ENCODE peak calls at places on chromosomes 16 and 17, in eight cellular contexts. Q is AG04450, X is astrocyte of the spinal cord, L is IMR-90, F is left ventricle myocardium inferior, U is epithelial cell of esophagus, P is PC-9, E is fibroblast of mammary gland. Y is an unnamed sample.

GRCh38 chr17:34269969-34270368 is at the start of gene CCL7:
- DNase-seq in X (no peak), U (peak; percentile 26), E (peak; percentile 72), F (no peak), Q (no peak), L (peak; percentile 36), P (no peak), Y (peak; percentile 50)

GRCh38 chr17:78687125-78687524 is 94.9 kb downstream of the CYTH1 start:
- DNase-seq in U (no peak), F (no peak), X (no peak), Q (no peak), L (no peak), E (no peak), P (no peak), Y (no peak)

GRCh38 chr17:43713494-43714162 is 45.0 kb downstream of the SOST start:
- DNase-seq in L (no peak), P (no peak), X (no peak), U (peak; percentile 45), F (peak; percentile 40), Q (no peak), E (no peak), Y (no peak)

GRCh38 chr17:32482568-32483320 is 4.0 kb upstream of the CDK5R1 start:
- DNase-seq in U (no peak), F (no peak), X (no peak), L (peak; percentile 33), E (no peak), P (no peak), Q (no peak), Y (no peak)

GRCh38 chr17:15441315-15441714 is 26.1 kb downstream of the CDRT4 start:
- DNase-seq in L (peak; percentile 50), X (no peak), Q (no peak), F (no peak), U (no peak), E (no peak), P (no peak), Y (peak; percentile 50)

GRCh38 chr17:50063516-50064252 is 7.8 kb downstream of the ITGA3 start:
- DNase-seq in F (no peak), U (peak; percentile 64), X (no peak), E (peak; percentile 60), P (peak; percentile 81), Q (no peak), L (peak; percentile 52), Y (no peak)

GRCh38 chr16:10033561-10033960 is 148.7 kb downstream of the GRIN2A start:
- DNase-seq in U (no peak), E (no peak), L (no peak), F (no peak), Q (no peak), P (no peak), X (no peak), Y (no peak)

GRCh38 chr17:60077672-60078519 is 825 bp downstream of the HEATR6 start:
- DNase-seq in F (no peak), P (no peak), L (no peak), U (peak; percentile 36), X (peak; percentile 43), E (peak; percentile 72), Q (no peak), Y (peak; percentile 34)

GRCh38 chr17:39736319-39737165 is 1.2 kb upstream of the GRB7 start:
- DNase-seq in U (peak; percentile 67), Q (no peak), X (no peak), L (no peak), F (no peak), P (peak; percentile 70), E (peak; percentile 16), Y (no peak)

GRCh38 chr17:51537996-51538550 is 277.7 kb downstream of the UTP18 start:
- DNase-seq in E (no peak), Q (no peak), P (no peak), L (no peak), X (no peak), F (no peak), U (no peak), Y (no peak)

GRCh38 chr17:7348478-7349242 is 3.3 kb upstream of the KCTD11 start:
- DNase-seq in X (no peak), P (no peak), L (peak; percentile 47), Q (no peak), U (peak; percentile 41), F (no peak), E (peak; percentile 93), Y (peak; percentile 70)

GRCh38 chr17:71578446-71578845 is 542.4 kb upstream of the SOX9 start:
- DNase-seq in U (no peak), Q (no peak), F (no peak), X (no peak), E (no peak), L (no peak), P (no peak), Y (no peak)

GRCh38 chr16:21997693-21998480 is 3.0 kb downstream of the PDZD9 start:
- DNase-seq in E (no peak), L (no peak), Q (no peak), F (no peak), X (no peak), P (no peak), U (no peak), Y (no peak)

GRCh38 chr17:62847426-62847825 is 39.3 kb upstream of the MARCHF10 start:
- DNase-seq in X (no peak), F (no peak), L (no peak), U (no peak), E (no peak), Q (no peak), P (no peak), Y (no peak)

GRCh38 chr17:70563301-70563820 is 394.0 kb downstream of the KCNJ2 start:
- DNase-seq in Q (no peak), U (no peak), P (no peak), F (peak; percentile 19), L (peak; percentile 62), E (peak; percentile 22), X (peak; percentile 34), Y (no peak)

GRCh38 chr17:11880714-11881113 is 116.6 kb downstream of the ZNF18 start:
- DNase-seq in P (no peak), E (peak; percentile 3), U (peak; percentile 20), L (no peak), X (no peak), Q (no peak), F (no peak), Y (no peak)
- TF ChIP-seq CTCF in P (peak; percentile 15), E (no peak), U (no peak), L (no peak), X (no peak), Q (no peak), F (peak; percentile 52), Y (no peak)

GRCh38 chr17:57011482-57012015 is 33.6 kb downstream of the SCPEP1 start:
- DNase-seq in U (no peak), L (no peak), F (no peak), E (no peak), P (no peak), X (no peak), Q (no peak), Y (no peak)

GRCh38 chr17:57016764-57017116 is 38.8 kb downstream of the SCPEP1 start:
- DNase-seq in P (peak; percentile 99), E (peak; percentile 37), Q (no peak), F (no peak), X (peak; percentile 95), U (peak; percentile 71), L (peak; percentile 34), Y (peak; percentile 26)

GRCh38 chr17:57020208-57020607 is 42.3 kb downstream of the SCPEP1 start:
- DNase-seq in X (no peak), L (no peak), Q (no peak), F (no peak), P (no peak), U (no peak), E (no peak), Y (no peak)

GRCh38 chr17:57017625-57018024 is 39.7 kb downstream of the SCPEP1 start:
- DNase-seq in Q (no peak), X (no peak), F (no peak), P (no peak), U (no peak), L (no peak), E (no peak), Y (no peak)

DNA sequence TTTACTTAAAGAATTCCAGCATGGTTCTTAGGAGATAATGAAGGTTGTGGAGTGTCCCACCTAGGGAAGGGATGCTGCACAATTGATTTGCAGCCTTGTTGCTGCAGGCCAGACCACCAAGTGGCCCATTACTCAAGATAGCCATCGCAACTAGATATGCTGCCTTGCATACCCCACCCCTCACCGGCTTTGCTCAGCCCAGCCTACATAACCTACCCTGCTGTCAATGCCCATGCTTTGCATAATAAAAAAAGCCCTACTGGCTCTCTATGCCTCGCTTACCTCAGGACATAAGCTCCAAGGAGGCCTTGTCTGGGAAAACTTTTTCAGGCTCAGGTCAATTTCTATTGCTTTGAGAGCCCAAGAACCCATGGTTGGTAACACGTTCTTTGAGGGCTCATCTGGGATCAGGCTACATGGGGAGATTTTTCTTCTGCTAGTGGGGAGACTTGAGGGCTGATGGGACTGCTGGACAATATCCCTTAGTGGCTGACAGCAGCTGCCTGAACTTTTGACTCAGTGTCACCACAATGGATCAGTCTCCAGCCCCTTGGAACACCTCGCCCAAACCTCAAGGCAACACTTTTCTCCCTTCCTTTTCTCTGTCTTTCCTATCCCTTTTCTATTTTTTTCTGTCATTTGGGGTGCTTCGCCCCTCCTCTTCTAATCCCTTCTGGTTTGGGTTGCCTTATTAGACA is 38.3 kb downstream of the SCPEP1 start:
- DNase-seq in X (no peak), E (no peak), F (no peak), L (no peak), U (no peak), P (no peak), Q (no peak), Y (no peak)
- H3K4me3 ChIP-seq in X (no peak overlapping the region), E (no peak overlapping the region), F (no peak overlapping the region), L (no peak overlapping the region), U (no peak overlapping the region), P (no peak overlapping the region), Q (no peak overlapping the region), Y (no peak overlapping the region)

GRCh38 chr16:15043344-15043743 is 12.5 kb downstream of the NTAN1 start:
- DNase-seq in F (no peak), U (peak; percentile 80), P (peak; percentile 75), Q (no peak), L (peak; percentile 25), E (peak; percentile 45), X (no peak), Y (no peak)

GRCh38 chr16:15051387-15051951 is 4.4 kb downstream of the NTAN1 start:
- DNase-seq in X (no peak), L (no peak), E (no peak), F (no peak), P (no peak), Q (no peak), U (no peak), Y (no peak)

GRCh38 chr16:15049581-15050180 is 6.2 kb downstream of the NTAN1 start:
- DNase-seq in F (no peak), E (no peak), P (no peak), U (no peak), Q (no peak), L (no peak), X (no peak), Y (no peak)

GRCh38 chr16:15044286-15044685 is 11.6 kb downstream of the NTAN1 start:
- DNase-seq in F (no peak), Q (no peak), E (no peak), X (no peak), P (no peak), L (no peak), U (no peak), Y (no peak)

GRCh38 chr16:15046692-15047376 is 9.0 kb downstream of the NTAN1 start:
- DNase-seq in P (no peak), L (no peak), U (no peak), E (no peak), F (no peak), X (no peak), Q (no peak), Y (no peak)
- TF ChIP-seq CTCF in P (no peak), L (no peak), U (no peak), E (no peak), F (no peak), X (no peak), Q (no peak), Y (no peak)

GRCh38 chr16:30367349-30368009 is 2.8 kb downstream of the TBC1D10B start:
- DNase-seq in F (no peak), Q (no peak), P (no peak), U (no peak), X (no peak), E (no peak), L (no peak), Y (no peak)
- H3K4me3 ChIP-seq in F (peak overlapping the region; percentile 92), Q (peak overlapping the region; percentile 85), P (peak overlapping the region; percentile 75), U (peak overlapping the region; percentile 51), X (peak overlapping the region; percentile 84), E (peak overlapping the region; percentile 84), L (peak overlapping the region; percentile 86), Y (peak overlapping the region; percentile 93)